ENCODE peak calls at places on chromosomes 13 and 19, in nine cellular contexts. One of them, this sample, is unnamed. For H3K9me3, the result is how much of the 10 kb centered on the place peaks cover.

GRCh38 chr13:99693812-99694211 is 192.5 kb downstream of the TM9SF2 start:
- DNase-seq in Caco-2: no peak
- DNase-seq in heart left ventricle: no peak
- DNase-seq in NT2/D1: no peak
- DNase-seq in adrenal gland: no peak
- DNase-seq in BE2C: no peak
- DNase-seq in tibial nerve: no peak
- DNase-seq in OCI-LY7: no peak
- DNase-seq in T-helper 17 cell: no peak
- DNase-seq in this sample: no peak

GRCh38 chr19:45179063-45179847 is 671 bp downstream of the BLOC1S3 start:
- DNase-seq in Caco-2: no peak
- DNase-seq in heart left ventricle: peak
- DNase-seq in NT2/D1: no peak
- DNase-seq in adrenal gland: peak
- DNase-seq in BE2C: peak
- DNase-seq in tibial nerve: no peak
- DNase-seq in OCI-LY7: no peak
- DNase-seq in T-helper 17 cell: peak
- DNase-seq in this sample: peak

GRCh38 chr13:98326274-98326673 is 149.2 kb upstream of the RNF113B start:
- DNase-seq in Caco-2: no peak
- DNase-seq in heart left ventricle: no peak
- DNase-seq in NT2/D1: no peak
- DNase-seq in adrenal gland: no peak
- DNase-seq in BE2C: no peak
- DNase-seq in tibial nerve: no peak
- DNase-seq in OCI-LY7: no peak
- DNase-seq in T-helper 17 cell: no peak
- DNase-seq in this sample: no peak

GRCh38 chr19:3276341-3276799 is 51.9 kb downstream of the CELF5 start:
- DNase-seq in Caco-2: peak
- DNase-seq in heart left ventricle: no peak
- DNase-seq in NT2/D1: no peak
- DNase-seq in adrenal gland: no peak
- DNase-seq in BE2C: peak
- DNase-seq in tibial nerve: no peak
- DNase-seq in OCI-LY7: peak
- DNase-seq in T-helper 17 cell: peak
- DNase-seq in this sample: no peak

GRCh38 chr13:51122868-51123267 is 11.8 kb upstream of the C13orf42 start:
- DNase-seq in Caco-2: peak
- DNase-seq in heart left ventricle: no peak
- DNase-seq in NT2/D1: no peak
- DNase-seq in adrenal gland: no peak
- DNase-seq in BE2C: no peak
- DNase-seq in tibial nerve: no peak
- DNase-seq in OCI-LY7: no peak
- DNase-seq in T-helper 17 cell: no peak
- DNase-seq in this sample: no peak

GRCh38 chr13:33690321-33690720 is 127.6 kb upstream of the RFC3 start:
- DNase-seq in Caco-2: no peak
- DNase-seq in heart left ventricle: no peak
- DNase-seq in NT2/D1: no peak
- DNase-seq in adrenal gland: no peak
- DNase-seq in BE2C: no peak
- DNase-seq in tibial nerve: no peak
- DNase-seq in OCI-LY7: no peak
- DNase-seq in T-helper 17 cell: no peak
- DNase-seq in this sample: no peak

GRCh38 chr19:45863840-45864628 is at the start of gene FOXA3:
- DNase-seq in Caco-2: peak
- DNase-seq in heart left ventricle: peak
- DNase-seq in NT2/D1: no peak
- DNase-seq in adrenal gland: no peak
- DNase-seq in BE2C: peak
- DNase-seq in tibial nerve: no peak
- DNase-seq in OCI-LY7: peak
- DNase-seq in T-helper 17 cell: peak
- DNase-seq in this sample: peak

GRCh38 chr19:2110822-2111221 is 14.1 kb downstream of the IZUMO4 start:
- DNase-seq in Caco-2: no peak
- DNase-seq in heart left ventricle: no peak
- DNase-seq in NT2/D1: no peak
- DNase-seq in adrenal gland: no peak
- DNase-seq in BE2C: no peak
- DNase-seq in tibial nerve: no peak
- DNase-seq in OCI-LY7: peak
- DNase-seq in T-helper 17 cell: no peak
- DNase-seq in this sample: no peak

GRCh38 chr13:110921695-110922094 is 6.8 kb upstream of the ANKRD10 start:
- DNase-seq in Caco-2: no peak
- DNase-seq in heart left ventricle: no peak
- DNase-seq in NT2/D1: no peak
- DNase-seq in adrenal gland: no peak
- DNase-seq in BE2C: no peak
- DNase-seq in tibial nerve: no peak
- DNase-seq in OCI-LY7: no peak
- DNase-seq in T-helper 17 cell: no peak
- DNase-seq in this sample: no peak

GRCh38 chr13:101565327-101565726 is 112.9 kb downstream of the ITGBL1 start:
- DNase-seq in Caco-2: no peak
- DNase-seq in heart left ventricle: no peak
- DNase-seq in NT2/D1: no peak
- DNase-seq in adrenal gland: no peak
- DNase-seq in BE2C: no peak
- DNase-seq in tibial nerve: no peak
- DNase-seq in OCI-LY7: no peak
- DNase-seq in T-helper 17 cell: no peak
- DNase-seq in this sample: no peak

GRCh38 chr13:112462408-112462807 is 86.3 kb downstream of the SPACA7 start:
- DNase-seq in Caco-2: no peak
- DNase-seq in heart left ventricle: no peak
- DNase-seq in NT2/D1: no peak
- DNase-seq in adrenal gland: no peak
- DNase-seq in BE2C: no peak
- DNase-seq in tibial nerve: no peak
- DNase-seq in OCI-LY7: no peak
- DNase-seq in T-helper 17 cell: no peak
- DNase-seq in this sample: no peak
- H3K9me3 ChIP-seq in Caco-2: under half
- H3K9me3 ChIP-seq in heart left ventricle: under half
- H3K9me3 ChIP-seq in NT2/D1: under half
- H3K9me3 ChIP-seq in adrenal gland: under half
- H3K9me3 ChIP-seq in BE2C: under half
- H3K9me3 ChIP-seq in tibial nerve: under half
- H3K9me3 ChIP-seq in OCI-LY7: under half
- H3K9me3 ChIP-seq in T-helper 17 cell: under half
- H3K9me3 ChIP-seq in this sample: under half

GRCh38 chr19:15615526-15615925 is 508 bp downstream of the CYP4F8 start:
- DNase-seq in Caco-2: no peak
- DNase-seq in heart left ventricle: no peak
- DNase-seq in NT2/D1: no peak
- DNase-seq in adrenal gland: no peak
- DNase-seq in BE2C: no peak
- DNase-seq in tibial nerve: no peak
- DNase-seq in OCI-LY7: no peak
- DNase-seq in T-helper 17 cell: no peak
- DNase-seq in this sample: no peak

GRCh38 chr19:15618321-15618720 is 3.3 kb downstream of the CYP4F8 start:
- DNase-seq in Caco-2: no peak
- DNase-seq in heart left ventricle: no peak
- DNase-seq in NT2/D1: no peak
- DNase-seq in adrenal gland: no peak
- DNase-seq in BE2C: no peak
- DNase-seq in tibial nerve: no peak
- DNase-seq in OCI-LY7: no peak
- DNase-seq in T-helper 17 cell: no peak
- DNase-seq in this sample: no peak

GRCh38 chr19:15614507-15615379 is at the start of gene CYP4F8:
- DNase-seq in Caco-2: peak
- DNase-seq in heart left ventricle: no peak
- DNase-seq in NT2/D1: no peak
- DNase-seq in adrenal gland: no peak
- DNase-seq in BE2C: no peak
- DNase-seq in tibial nerve: no peak
- DNase-seq in OCI-LY7: no peak
- DNase-seq in T-helper 17 cell: no peak
- DNase-seq in this sample: no peak

GRCh38 chr19:15616627-15617270 is 1.7 kb downstream of the CYP4F8 start:
- DNase-seq in Caco-2: no peak
- DNase-seq in heart left ventricle: no peak
- DNase-seq in NT2/D1: no peak
- DNase-seq in adrenal gland: no peak
- DNase-seq in BE2C: no peak
- DNase-seq in tibial nerve: no peak
- DNase-seq in OCI-LY7: no peak
- DNase-seq in T-helper 17 cell: no peak
- DNase-seq in this sample: no peak

DNA sequence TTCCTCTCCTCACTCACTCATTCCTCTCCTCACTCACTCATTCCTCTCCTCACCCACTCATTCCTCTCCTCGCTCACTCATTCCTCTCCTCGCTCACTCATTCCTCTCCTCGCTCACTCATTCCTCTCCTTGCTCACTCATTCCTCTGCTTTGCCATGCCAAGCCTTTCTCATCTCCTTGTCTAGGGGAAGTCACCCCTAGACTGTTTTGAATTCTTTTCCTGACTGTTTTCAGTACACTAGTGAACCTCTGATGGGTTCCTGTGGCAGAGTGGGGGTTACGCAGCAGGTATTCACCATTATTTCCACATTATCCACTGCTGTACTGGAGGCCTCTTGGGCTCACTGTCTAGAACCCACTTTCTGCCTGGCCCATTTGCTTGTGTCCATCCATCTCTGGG is 1.2 kb downstream of the CYP4F8 start:
- DNase-seq in Caco-2: no peak
- DNase-seq in heart left ventricle: no peak
- DNase-seq in NT2/D1: no peak
- DNase-seq in adrenal gland: no peak
- DNase-seq in BE2C: no peak
- DNase-seq in tibial nerve: no peak
- DNase-seq in OCI-LY7: no peak
- DNase-seq in T-helper 17 cell: no peak
- DNase-seq in this sample: no peak
- H3K9me3 ChIP-seq in Caco-2: under half
- H3K9me3 ChIP-seq in heart left ventricle: under half
- H3K9me3 ChIP-seq in NT2/D1: under half
- H3K9me3 ChIP-seq in adrenal gland: under half
- H3K9me3 ChIP-seq in BE2C: under half
- H3K9me3 ChIP-seq in tibial nerve: under half
- H3K9me3 ChIP-seq in OCI-LY7: under half
- H3K9me3 ChIP-seq in T-helper 17 cell: under half
- H3K9me3 ChIP-seq in this sample: under half

DNA sequence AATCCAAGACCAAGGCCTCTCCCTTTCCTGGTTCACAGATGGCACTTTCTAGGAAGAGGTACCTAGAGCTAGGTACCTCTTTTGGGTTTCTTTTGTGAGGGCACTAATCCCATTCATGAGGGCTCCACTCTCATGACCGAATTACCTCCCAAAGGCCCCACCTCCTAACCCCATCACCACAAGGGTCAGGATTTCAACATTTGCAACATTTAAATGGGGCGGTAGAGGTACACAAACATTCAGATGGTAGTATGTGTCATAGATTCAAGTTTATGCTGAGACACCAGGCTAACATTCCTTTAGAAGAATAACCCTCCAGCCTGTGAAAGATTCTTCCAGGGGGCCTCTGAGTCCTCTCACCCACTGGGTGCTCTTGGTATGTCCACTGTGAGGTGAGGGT is 116.3 kb downstream of the FOXO1 start:
- DNase-seq in Caco-2: no peak
- DNase-seq in heart left ventricle: no peak
- DNase-seq in NT2/D1: no peak
- DNase-seq in adrenal gland: no peak
- DNase-seq in BE2C: no peak
- DNase-seq in tibial nerve: no peak
- DNase-seq in OCI-LY7: no peak
- DNase-seq in T-helper 17 cell: no peak
- DNase-seq in this sample: peak
- H3K9me3 ChIP-seq in Caco-2: under half
- H3K9me3 ChIP-seq in heart left ventricle: under half
- H3K9me3 ChIP-seq in NT2/D1: under half
- H3K9me3 ChIP-seq in adrenal gland: under half
- H3K9me3 ChIP-seq in BE2C: under half
- H3K9me3 ChIP-seq in tibial nerve: under half
- H3K9me3 ChIP-seq in OCI-LY7: under half
- H3K9me3 ChIP-seq in T-helper 17 cell: under half
- H3K9me3 ChIP-seq in this sample: under half

GRCh38 chr19:29118384-29118783 is 94.6 kb downstream of the UQCRFS1 start:
- DNase-seq in Caco-2: no peak
- DNase-seq in heart left ventricle: no peak
- DNase-seq in NT2/D1: no peak
- DNase-seq in adrenal gland: no peak
- DNase-seq in BE2C: no peak
- DNase-seq in tibial nerve: peak
- DNase-seq in OCI-LY7: no peak
- DNase-seq in T-helper 17 cell: no peak
- DNase-seq in this sample: no peak

GRCh38 chr19:29122185-29122584 is 90.8 kb downstream of the UQCRFS1 start:
- DNase-seq in Caco-2: no peak
- DNase-seq in heart left ventricle: no peak
- DNase-seq in NT2/D1: no peak
- DNase-seq in adrenal gland: no peak
- DNase-seq in BE2C: no peak
- DNase-seq in tibial nerve: no peak
- DNase-seq in OCI-LY7: no peak
- DNase-seq in T-helper 17 cell: no peak
- DNase-seq in this sample: no peak

GRCh38 chr19:29120471-29120870 is 92.5 kb downstream of the UQCRFS1 start:
- DNase-seq in Caco-2: no peak
- DNase-seq in heart left ventricle: no peak
- DNase-seq in NT2/D1: no peak
- DNase-seq in adrenal gland: no peak
- DNase-seq in BE2C: no peak
- DNase-seq in tibial nerve: no peak
- DNase-seq in OCI-LY7: no peak
- DNase-seq in T-helper 17 cell: no peak
- DNase-seq in this sample: no peak

GRCh38 chr19:29119582-29119981 is 93.4 kb downstream of the UQCRFS1 start:
- DNase-seq in Caco-2: no peak
- DNase-seq in heart left ventricle: no peak
- DNase-seq in NT2/D1: peak
- DNase-seq in adrenal gland: no peak
- DNase-seq in BE2C: no peak
- DNase-seq in tibial nerve: no peak
- DNase-seq in OCI-LY7: no peak
- DNase-seq in T-helper 17 cell: no peak
- DNase-seq in this sample: no peak

DNA sequence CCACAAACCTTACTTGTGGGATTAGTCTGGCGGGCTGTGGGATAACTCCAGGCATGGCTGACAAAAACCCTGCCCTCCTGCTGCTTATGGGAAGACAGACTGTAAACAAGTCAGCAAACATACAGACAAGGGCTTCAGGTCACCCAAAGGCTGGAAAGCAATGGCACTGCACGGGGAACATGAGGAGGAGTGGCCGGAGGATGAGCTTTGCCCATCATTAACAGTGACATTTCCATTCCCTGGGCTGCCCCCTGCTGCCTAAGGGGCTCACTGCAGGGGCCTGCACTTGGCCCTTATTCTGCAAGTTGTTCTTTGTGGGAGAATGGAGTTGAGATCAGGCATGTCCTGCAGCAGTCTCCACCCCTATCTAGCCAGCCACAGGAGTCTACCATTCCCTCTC is 91.3 kb downstream of the UQCRFS1 start:
- DNase-seq in Caco-2: no peak
- DNase-seq in heart left ventricle: no peak
- DNase-seq in NT2/D1: peak
- DNase-seq in adrenal gland: no peak
- DNase-seq in BE2C: no peak
- DNase-seq in tibial nerve: peak
- DNase-seq in OCI-LY7: no peak
- DNase-seq in T-helper 17 cell: no peak
- DNase-seq in this sample: no peak
- H3K9me3 ChIP-seq in Caco-2: under half
- H3K9me3 ChIP-seq in heart left ventricle: under half
- H3K9me3 ChIP-seq in NT2/D1: under half
- H3K9me3 ChIP-seq in adrenal gland: under half
- H3K9me3 ChIP-seq in BE2C: under half
- H3K9me3 ChIP-seq in tibial nerve: under half
- H3K9me3 ChIP-seq in OCI-LY7: under half
- H3K9me3 ChIP-seq in T-helper 17 cell: under half
- H3K9me3 ChIP-seq in this sample: under half